ENCODE peak calls at places on chromosomes 13 and 19, in ten cellular contexts. B is transverse colon, M is astrocyte, R is K562, K is Panc1, S is neural progenitor cell, O is IMR-90, F is GM23338, H is psoas muscle, X is mucosa of descending colon. T is an unnamed sample. For H3K4me1, the result is how much of the 10 kb centered on the place peaks cover.

GRCh38 chr13:107301724-107302374 is 733.9 kb upstream of the ARGLU1 start:
- DNase-seq in R (no peak), B (no peak), K (no peak), S (peak), H (no peak), X (no peak), O (no peak), F (peak), M (no peak), T (no peak)

GRCh38 chr13:45674908-45675307 is 27.2 kb upstream of the CBY2 start:
- DNase-seq in R (no peak), X (no peak), O (peak), S (peak), H (no peak), F (peak), M (peak), B (no peak), K (no peak), T (no peak)

GRCh38 chr13:45409993-45410392 is 8.2 kb downstream of the SLC25A30 start:
- DNase-seq in S (no peak), B (no peak), O (no peak), F (no peak), K (no peak), R (no peak), H (no peak), X (no peak), M (no peak), T (no peak)

GRCh38 chr13:47080616-47081015 is 183.8 kb upstream of the HTR2A start:
- DNase-seq in M (no peak), F (no peak), B (no peak), S (no peak), K (no peak), H (no peak), X (no peak), O (no peak), R (no peak), T (no peak)

GRCh38 chr13:112885782-112886268 is 83.2 kb upstream of the MCF2L start:
- DNase-seq in F (peak), B (peak), R (peak), O (peak), M (peak), H (peak), X (peak), S (peak), K (no peak), T (no peak)

GRCh38 chr13:46622918-46623256 is 69.9 kb downstream of the LRCH1 start:
- DNase-seq in O (peak), B (peak), F (no peak), K (no peak), H (peak), R (no peak), M (peak), X (peak), S (no peak), T (no peak)

GRCh38 chr19:47036233-47036651 is 12.2 kb downstream of the TMEM160 start:
- DNase-seq in R (no peak), B (peak), H (no peak), F (no peak), S (peak), X (peak), O (no peak), K (no peak), M (no peak), T (no peak)

GRCh38 chr13:46296920-46297319 is 85.2 kb downstream of the LRRC63 start:
- DNase-seq in K (no peak), B (no peak), M (peak), F (no peak), H (no peak), S (no peak), O (peak), R (no peak), X (no peak), T (no peak)

GRCh38 chr19:50803633-50804419 is 13.6 kb downstream of the ACP4 start:
- DNase-seq in R (peak), F (peak), S (peak), H (no peak), M (no peak), K (no peak), X (no peak), O (no peak), B (no peak), T (no peak)

GRCh38 chr13:20428666-20429644 is 96.7 kb downstream of the CRYL1 start:
- DNase-seq in F (no peak), R (no peak), K (no peak), H (no peak), X (no peak), B (no peak), S (no peak), M (peak), O (peak), T (no peak)

GRCh38 chr13:56720841-56721240 is 419.9 kb upstream of the PRR20A start:
- DNase-seq in F (peak), M (no peak), O (no peak), X (no peak), S (no peak), H (no peak), B (no peak), R (no peak), K (no peak), T (no peak)

DNA sequence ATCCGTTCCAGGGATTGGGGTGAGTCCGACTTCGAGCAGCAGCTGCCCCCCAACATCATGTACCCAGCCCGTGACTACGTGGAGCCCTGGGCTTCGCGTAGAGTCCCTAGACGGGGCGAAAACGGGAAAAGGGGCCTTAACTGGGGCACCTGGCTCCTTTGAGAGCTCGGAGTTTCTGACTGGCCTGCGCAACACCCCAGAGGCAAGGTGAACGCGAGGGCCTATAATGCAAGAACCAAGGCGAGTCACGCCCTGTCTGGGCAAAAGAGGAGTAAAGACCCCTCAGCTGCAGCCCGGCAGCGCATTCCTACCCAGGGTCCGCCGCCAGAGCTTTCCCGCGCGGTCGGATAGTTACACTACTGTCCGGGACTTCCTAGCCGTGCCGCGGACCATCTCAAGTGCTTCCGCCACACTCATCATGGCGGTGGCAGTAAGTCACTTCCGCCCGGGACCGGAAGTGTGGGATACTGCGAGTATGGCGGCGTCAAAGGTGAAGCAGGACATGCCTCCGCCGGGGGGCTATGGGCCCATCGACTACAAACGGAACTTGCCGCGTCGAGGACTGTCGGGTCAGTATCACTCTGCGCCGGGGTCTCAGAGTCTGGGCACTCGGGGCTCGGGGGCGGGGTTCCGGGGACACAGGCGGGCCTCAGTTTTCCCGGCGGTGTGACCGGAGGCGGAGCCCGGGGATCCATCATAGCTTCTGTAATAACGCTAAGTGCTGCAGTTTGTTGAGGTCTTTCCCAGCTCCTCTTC is at the start of gene NDUFA13:
- DNase-seq in H (peak), O (peak), F (peak), X (peak), B (peak), M (peak), R (peak), S (peak), K (no peak), T (peak)
- TF ChIP-seq CTCF in H (peak), O (no peak), F (no peak), X (no peak), B (peak), M (no peak), R (peak), S (peak), K (no peak), T (no peak)

GRCh38 chr19:411723-412355 is 2.9 kb upstream of the C2CD4C start:
- DNase-seq in R (no peak), X (no peak), B (no peak), H (no peak), F (no peak), S (no peak), M (no peak), O (no peak), K (no peak), T (no peak)
- H3K4me1 ChIP-seq in R (half or more), X (under half), B (under half), H (under half), F (under half), S (under half), M (under half), O (under half), K (under half), T (under half)

GRCh38 chr13:73058432-73058740 is 419 bp upstream of the KLF5 start:
- DNase-seq in H (no peak), M (no peak), F (no peak), S (no peak), O (no peak), X (no peak), B (no peak), K (no peak), R (no peak), T (no peak)

GRCh38 chr13:73058741-73059459 is at the start of gene KLF5:
- DNase-seq in H (peak), R (peak), F (peak), S (peak), B (peak), X (peak), M (peak), K (no peak), O (peak), T (peak)

GRCh38 chr13:73061478-73062275 is 2.9 kb downstream of the KLF5 start:
- DNase-seq in M (no peak), F (peak), S (no peak), K (no peak), X (peak), B (no peak), H (no peak), R (no peak), O (no peak), T (no peak)

GRCh38 chr13:73060251-73061160 is 1.7 kb downstream of the KLF5 start:
- DNase-seq in O (peak), X (peak), S (peak), R (no peak), M (peak), H (peak), B (no peak), F (no peak), K (no peak), T (no peak)

DNA sequence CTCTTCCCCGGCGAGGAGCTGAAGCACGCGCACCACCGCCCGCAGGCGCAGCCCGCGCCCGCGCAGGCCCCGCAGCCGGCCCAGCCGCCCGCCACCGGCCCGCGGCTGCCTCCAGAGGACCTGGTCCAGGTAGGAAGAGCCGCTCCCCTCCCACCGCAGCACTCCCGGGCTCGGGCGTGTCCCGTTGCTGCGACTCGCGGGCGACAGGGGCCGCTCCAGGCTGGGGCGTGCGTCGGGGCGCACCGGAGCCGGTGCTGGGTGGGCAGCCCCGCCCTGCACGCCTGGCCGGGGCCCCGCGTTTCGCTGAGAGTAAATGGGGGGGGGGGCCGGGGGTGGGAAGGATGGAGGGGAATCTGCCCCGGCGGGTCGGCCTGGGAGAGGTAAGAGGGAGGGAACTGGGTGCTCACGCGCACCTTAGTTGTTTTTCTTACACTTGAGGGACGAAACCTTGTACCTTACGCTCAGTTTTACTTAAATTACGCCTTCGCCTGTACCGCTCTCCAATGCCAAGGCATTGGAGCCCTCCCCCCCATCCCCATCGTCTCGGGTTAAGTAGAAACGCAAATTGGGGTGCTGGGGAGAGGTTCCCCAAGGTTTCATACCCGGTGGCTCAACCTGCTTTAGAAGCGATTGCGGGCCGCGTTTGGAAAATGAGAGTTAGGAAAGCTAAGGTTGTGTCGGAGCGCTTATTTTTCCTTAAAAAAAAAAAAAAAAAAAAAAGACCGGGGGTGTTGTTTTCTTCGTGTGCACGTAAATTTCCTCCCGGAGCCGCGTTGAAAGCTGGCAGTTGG is 850 bp downstream of the KLF5 start:
- DNase-seq in F (peak), B (no peak), O (peak), S (peak), M (no peak), R (peak), H (peak), K (no peak), X (no peak), T (no peak)
- TF ChIP-seq CTCF in F (peak), B (no peak), O (peak), S (peak), M (no peak), R (peak), H (peak), K (peak), X (no peak), T (no peak)

GRCh38 chr13:21735621-21736401 is 64.9 kb downstream of the FGF9 start:
- DNase-seq in K (no peak), R (no peak), H (no peak), F (peak), O (no peak), M (no peak), S (no peak), B (no peak), X (no peak), T (no peak)
- H3K4me1 ChIP-seq in K (under half), R (under half), H (under half), F (under half), O (under half), M (under half), S (under half), B (under half), X (under half), T (under half)

GRCh38 chr13:91111476-91112190 is 235.9 kb upstream of the MIR17HG start:
- DNase-seq in S (peak), K (no peak), O (no peak), F (no peak), R (no peak), M (no peak), X (no peak), B (no peak), H (no peak), T (no peak)
- TF ChIP-seq CTCF in S (no peak), K (no peak), O (no peak), F (peak), R (no peak), M (no peak), X (no peak), B (no peak), H (no peak), T (no peak)

DNA sequence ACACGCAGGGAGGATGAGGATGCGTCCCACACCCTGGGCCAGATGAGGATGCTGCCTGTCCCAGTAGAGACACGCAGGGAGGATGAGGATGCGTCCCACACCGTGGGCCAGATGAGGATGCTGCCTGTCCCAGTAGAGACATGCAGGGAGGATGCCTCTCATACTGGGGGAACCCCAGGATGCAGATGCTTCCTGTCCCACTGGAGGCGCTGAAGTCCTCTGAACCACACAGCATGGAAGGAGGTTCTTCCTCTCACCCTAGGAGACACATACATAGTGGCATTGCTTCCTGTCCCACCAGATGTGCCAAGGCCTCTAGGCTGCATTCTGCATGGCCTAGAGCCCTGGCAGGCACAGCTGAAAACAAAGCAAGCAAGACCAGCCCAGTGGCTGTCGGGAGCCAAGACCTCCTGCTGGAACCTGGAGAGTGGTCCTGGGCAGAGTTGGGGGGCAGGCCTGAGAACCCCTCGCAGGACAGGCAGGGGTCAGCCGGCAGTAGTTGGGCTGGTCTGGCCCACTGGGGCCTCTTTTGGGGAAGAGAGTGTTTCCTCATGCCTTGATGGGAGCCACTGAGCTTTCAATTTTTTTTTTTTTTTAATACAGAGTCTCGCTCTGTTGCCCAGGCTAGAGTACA is 4.3 kb downstream of the HPN start:
- DNase-seq in F (peak), B (no peak), X (no peak), M (no peak), O (peak), R (peak), S (peak), K (no peak), H (no peak), T (no peak)
- H3K4me1 ChIP-seq in F (under half), B (under half), X (under half), M (under half), O (under half), R (under half), S (under half), K (under half), H (half or more), T (under half)

GRCh38 chr13:33388254-33388998 is 102.9 kb upstream of the STARD13 start:
- DNase-seq in M (no peak), R (no peak), K (no peak), X (no peak), F (no peak), H (no peak), S (no peak), O (no peak), B (no peak), T (no peak)
- TF ChIP-seq CTCF in M (no peak), R (no peak), K (no peak), X (no peak), F (no peak), H (no peak), S (no peak), O (no peak), B (peak), T (no peak)

DNA sequence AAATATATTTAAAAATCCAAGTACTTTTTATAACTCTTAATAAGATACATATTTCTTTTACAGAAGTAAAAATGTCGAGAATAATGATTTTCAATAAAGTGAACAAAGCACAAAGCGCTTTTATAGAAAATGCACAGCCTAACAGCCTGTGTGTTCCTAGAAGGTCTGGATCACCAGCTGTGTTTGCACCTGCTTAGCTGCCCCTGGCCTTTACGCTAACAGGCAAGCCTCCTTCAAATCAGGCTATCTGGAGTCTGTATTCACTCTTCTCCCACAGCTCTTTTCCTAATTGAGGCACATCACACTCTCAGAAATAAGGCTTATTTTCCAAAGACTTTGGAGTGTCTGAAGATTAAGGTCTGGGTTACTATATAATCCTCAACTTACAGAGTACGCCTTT is 183.1 kb downstream of the LHFPL6 start:
- DNase-seq in B (no peak), S (peak), F (no peak), K (no peak), O (no peak), X (no peak), H (no peak), M (no peak), R (no peak), T (no peak)
- H3K4me1 ChIP-seq in B (under half), S (under half), F (half or more), K (under half), O (under half), X (under half), H (under half), M (under half), R (under half), T (under half)

GRCh38 chr19:13025819-13026477 is 30.7 kb downstream of the NFIX start:
- DNase-seq in X (no peak), F (no peak), R (no peak), K (no peak), S (no peak), M (no peak), O (no peak), H (no peak), B (no peak), T (no peak)

GRCh38 chr19:13023666-13024065 is 28.4 kb downstream of the NFIX start:
- DNase-seq in B (no peak), S (no peak), X (no peak), R (peak), K (no peak), M (no peak), O (no peak), F (no peak), H (no peak), T (no peak)

GRCh38 chr19:13026478-13026999 is 31.3 kb downstream of the NFIX start:
- DNase-seq in O (peak), B (peak), M (peak), H (no peak), K (no peak), F (no peak), R (no peak), X (peak), S (no peak), T (no peak)

GRCh38 chr19:13024126-13024957 is 29.1 kb downstream of the NFIX start:
- DNase-seq in M (no peak), O (peak), H (peak), K (no peak), X (peak), R (no peak), S (peak), B (no peak), F (no peak), T (no peak)

DNA sequence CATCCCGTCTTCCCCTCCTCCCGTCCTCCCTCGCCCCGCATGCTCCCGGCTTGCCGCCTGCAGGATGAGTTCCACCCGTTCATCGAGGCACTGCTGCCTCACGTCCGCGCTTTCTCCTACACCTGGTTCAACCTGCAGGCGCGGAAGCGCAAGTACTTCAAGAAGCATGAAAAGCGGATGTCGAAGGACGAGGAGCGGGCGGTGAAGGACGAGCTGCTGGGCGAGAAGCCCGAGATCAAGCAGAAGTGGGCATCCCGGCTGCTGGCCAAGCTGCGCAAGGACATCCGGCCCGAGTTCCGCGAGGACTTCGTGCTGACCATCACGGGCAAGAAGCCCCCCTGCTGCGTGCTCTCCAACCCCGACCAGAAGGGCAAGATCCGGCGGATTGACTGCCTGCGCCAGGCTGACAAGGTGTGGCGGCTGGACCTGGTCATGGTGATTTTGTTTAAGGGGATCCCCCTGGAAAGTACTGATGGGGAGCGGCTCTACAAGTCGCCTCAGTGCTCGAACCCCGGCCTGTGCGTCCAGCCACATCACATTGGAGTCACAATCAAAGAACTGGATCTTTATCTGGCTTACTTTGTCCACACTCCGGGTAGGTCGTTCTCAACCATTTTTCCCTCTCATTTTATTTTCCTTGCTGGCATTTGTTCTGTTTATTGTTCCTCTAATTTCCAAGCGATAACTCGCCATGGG is 29.8 kb downstream of the NFIX start:
- DNase-seq in S (peak), M (no peak), K (no peak), R (no peak), O (no peak), B (peak), X (peak), H (peak), F (peak), T (no peak)
- TF ChIP-seq CTCF in S (no peak), M (no peak), K (no peak), R (no peak), O (no peak), B (peak), X (no peak), H (no peak), F (no peak), T (no peak)

T was measured in esophagus squamous epithelium.